ENCODE peak calls at places on chromosome 6, in four cellular contexts. V, G, S and W are unnamed samples.

GRCh38 chr6:88750936-88751335 is 212.5 kb downstream of the RNGTT start:
- DNase-seq in S (no peak), V (no peak), G (no peak), W (no peak)

GRCh38 chr6:79570129-79570801 is 33.0 kb upstream of the LCA5 start:
- DNase-seq in G (peak; percentile 97), S (no peak), V (no peak), W (no peak)

GRCh38 chr6:161444464-161444863 is 170.6 kb upstream of the AGPAT4 start:
- DNase-seq in S (no peak), V (no peak), G (peak; percentile 50), W (no peak)

GRCh38 chr6:17418281-17419188 is 25.1 kb downstream of the CAP2 start:
- DNase-seq in S (no peak), G (peak; percentile 95), V (no peak), W (no peak)

GRCh38 chr6:90284236-90284744 is 12.4 kb downstream of the BACH2 start:
- DNase-seq in V (peak; percentile 40), S (peak; percentile 21), G (peak; percentile 96), W (no peak)

GRCh38 chr6:636488-636887 is 20.4 kb downstream of the HUS1B start:
- DNase-seq in V (no peak), G (no peak), S (no peak), W (no peak)

GRCh38 chr6:15044948-15045347 is 200.9 kb upstream of the JARID2 start:
- DNase-seq in S (no peak), G (no peak), V (no peak), W (no peak)

GRCh38 chr6:136323431-136324112 is 33.9 kb upstream of the BCLAF1 start:
- DNase-seq in G (no peak), S (no peak), V (no peak), W (no peak)

GRCh38 chr6:28683945-28684538 is 158.4 kb downstream of the GPX5 start:
- DNase-seq in G (peak; percentile 71), S (no peak), V (no peak), W (no peak)

GRCh38 chr6:139344186-139344963 is 30.1 kb downstream of the CITED2 start:
- DNase-seq in S (no peak), V (no peak), G (no peak), W (no peak)

GRCh38 chr6:45163952-45164766 is 164.0 kb upstream of the RUNX2 start:
- DNase-seq in V (no peak), S (no peak), G (peak; percentile 53), W (no peak)

GRCh38 chr6:16725145-16725864 is 36.0 kb downstream of the ATXN1 start:
- DNase-seq in V (no peak), S (no peak), G (no peak), W (no peak)

GRCh38 chr6:142884214-142885035 is 60.6 kb downstream of the HIVEP2 start:
- DNase-seq in V (no peak), S (no peak), G (peak; percentile 28), W (no peak)

GRCh38 chr6:118985123-118985830 is 50.3 kb upstream of the MCM9 start:
- DNase-seq in S (no peak), G (no peak), V (no peak), W (no peak)

GRCh38 chr6:55888917-55889316 is 13.5 kb upstream of the BMP5 start:
- DNase-seq in S (no peak), V (no peak), G (no peak), W (no peak)

GRCh38 chr6:27053738-27054137 is 193.8 kb upstream of the PRSS16 start:
- DNase-seq in V (no peak), G (no peak), S (no peak), W (no peak)

GRCh38 chr6:7590918-7591302 is 912 bp downstream of the SNRNP48 start:
- DNase-seq in S (peak; percentile 30), V (no peak), G (peak; percentile 3), W (no peak)

GRCh38 chr6:701696-702479 is 8.9 kb upstream of the EXOC2 start:
- DNase-seq in G (peak; percentile 53), S (no peak), V (no peak), W (no peak)

GRCh38 chr6:31525932-31526591 is 2.7 kb upstream of the MCCD1 start:
- DNase-seq in V (no peak), G (no peak), S (no peak), W (no peak)

GRCh38 chr6:218153-219018 is 73.9 kb upstream of the DUSP22 start:
- DNase-seq in V (no peak), S (no peak), G (peak; percentile 19), W (no peak)

GRCh38 chr6:33088931-33089640 is 13.3 kb downstream of the HLA-DPB1 start:
- DNase-seq in G (no peak), S (no peak), V (no peak), W (no peak)

GRCh38 chr6:67331304-67331703 is 1303.8 kb upstream of the ADGRB3 start:
- DNase-seq in G (no peak), V (no peak), S (no peak), W (no peak)

GRCh38 chr6:129957941-129958898 is 60.2 kb upstream of the L3MBTL3 start:
- DNase-seq in V (no peak), G (no peak), S (no peak), W (no peak)

GRCh38 chr6:3741477-3741871 is 10.0 kb downstream of the PXDC1 start:
- DNase-seq in S (peak; percentile 24), V (no peak), G (no peak), W (no peak)

GRCh38 chr6:134880487-134881190 is 69.3 kb downstream of the ALDH8A1 start:
- DNase-seq in G (no peak), S (no peak), V (no peak), W (no peak)

GRCh38 chr6:117481278-117481925 is 1.1 kb upstream of the DCBLD1 start:
- DNase-seq in V (peak; percentile 35), G (peak; percentile 39), S (no peak), W (no peak)